ENCODE peak calls at places on chromosome 6, in four cellular contexts. S is K562, G is GM12878, P is HepG2. E is an unnamed sample.

GRCh38 chr6:139288496-139289040 is 3.2 kb downstream of the TXLNB start:
- DNase-seq in S (no peak), G (no peak), P (no peak), E (no peak)

GRCh38 chr6:45921703-45922270 is 93.9 kb downstream of the CLIC5 start:
- DNase-seq in S (no peak), G (no peak), P (no peak), E (no peak)

GRCh38 chr6:149208071-149208670 is 109.3 kb upstream of the TAB2 start:
- DNase-seq in G (no peak), S (no peak), P (no peak), E (no peak)

GRCh38 chr6:167906899-167907298 is 80.2 kb downstream of the AFDN start:
- DNase-seq in P (no peak), G (no peak), S (no peak), E (no peak)

GRCh38 chr6:56891754-56892153 is 63.2 kb upstream of the BEND6 start:
- DNase-seq in G (no peak), P (no peak), S (no peak), E (no peak)

GRCh38 chr6:107822154-107823046 is 1.7 kb downstream of the SCML4 start:
- DNase-seq in S (no peak), G (peak; percentile 21), P (no peak), E (no peak)

GRCh38 chr6:24859608-24860007 is 60.9 kb upstream of the ARMH2 start:
- DNase-seq in G (no peak), S (no peak), P (no peak), E (no peak)

GRCh38 chr6:44132476-44132875 is 5.1 kb downstream of the TMEM63B start:
- DNase-seq in S (no peak), P (no peak), G (no peak), E (no peak)

GRCh38 chr6:7697820-7698623 is 27.9 kb upstream of the BMP6 start:
- DNase-seq in P (peak; percentile 84), S (no peak), G (no peak), E (no peak)

GRCh38 chr6:13402711-13403110 is 74.4 kb upstream of the TBC1D7 start:
- DNase-seq in G (no peak), P (no peak), S (no peak), E (no peak)

GRCh38 chr6:108699290-108700041 is 138.7 kb downstream of the FOXO3 start:
- DNase-seq in S (no peak), G (no peak), P (no peak), E (peak; percentile 22)

GRCh38 chr6:18471232-18471964 is 84.2 kb downstream of the RNF144B start:
- DNase-seq in P (no peak), S (no peak), G (no peak), E (no peak)

GRCh38 chr6:13355969-13356368 is 27.6 kb upstream of the TBC1D7 start:
- DNase-seq in S (no peak), G (peak; percentile 92), P (no peak), E (no peak)

GRCh38 chr6:16539086-16539931 is 222.0 kb downstream of the ATXN1 start:
- DNase-seq in S (no peak), P (peak; percentile 96), G (no peak), E (no peak)

GRCh38 chr6:42306439-42307140 is 88.9 kb upstream of the MRPS10 start:
- DNase-seq in P (no peak), S (no peak), G (no peak), E (no peak)

GRCh38 chr6:165831812-165832470 is 168.9 kb upstream of the PDE10A start:
- DNase-seq in S (no peak), P (no peak), G (no peak), E (no peak)

GRCh38 chr6:47242483-47243386 is 67.0 kb downstream of the TNFRSF21 start:
- DNase-seq in S (peak; percentile 85), P (no peak), G (peak; percentile 72), E (no peak)

GRCh38 chr6:46368137-46368536 is 123.1 kb downstream of the RCAN2 start:
- DNase-seq in S (no peak), P (no peak), G (no peak), E (no peak)

GRCh38 chr6:32940656-32941411 is at the start of gene HLA-DMB:
- DNase-seq in S (no peak), G (peak; percentile 97), P (peak; percentile 49), E (peak; percentile 92)

GRCh38 chr6:52361347-52361944 is 505 bp upstream of the PAQR8 start:
- DNase-seq in P (no peak), G (no peak), S (peak; percentile 29), E (peak; percentile 15)

GRCh38 chr6:72553531-72554202 is 68.2 kb upstream of the KCNQ5 start:
- DNase-seq in G (no peak), P (no peak), S (peak; percentile 17), E (no peak)

GRCh38 chr6:23855497-23856116 is 270.4 kb upstream of the NRSN1 start:
- DNase-seq in S (no peak), P (no peak), G (no peak), E (no peak)

GRCh38 chr6:24734166-24734565 is 15.2 kb upstream of the C6orf62 start:
- DNase-seq in P (no peak), G (no peak), S (no peak), E (no peak)

GRCh38 chr6:170281331-170282292 is 9.3 kb downstream of the DLL1 start:
- DNase-seq in P (no peak), G (no peak), S (no peak), E (no peak)

GRCh38 chr6:186221-186965 is 105.9 kb upstream of the DUSP22 start:
- DNase-seq in S (no peak), G (no peak), P (peak; percentile 23), E (no peak)

GRCh38 chr6:135935951-135936601 is 84.6 kb downstream of the PDE7B start:
- DNase-seq in G (no peak), S (no peak), P (no peak), E (no peak)

GRCh38 chr6:4815584-4815983 is 39.4 kb downstream of the CDYL start:
- DNase-seq in S (no peak), G (no peak), P (no peak), E (no peak)

GRCh38 chr6:4812068-4812467 is 35.9 kb downstream of the CDYL start:
- DNase-seq in S (no peak), G (no peak), P (no peak), E (no peak)

GRCh38 chr6:4813055-4813454 is 36.9 kb downstream of the CDYL start:
- DNase-seq in S (no peak), G (no peak), P (no peak), E (no peak)

GRCh38 chr6:4816904-4817303 is 40.7 kb downstream of the CDYL start:
- DNase-seq in P (no peak), G (no peak), S (no peak), E (no peak)

DNA sequence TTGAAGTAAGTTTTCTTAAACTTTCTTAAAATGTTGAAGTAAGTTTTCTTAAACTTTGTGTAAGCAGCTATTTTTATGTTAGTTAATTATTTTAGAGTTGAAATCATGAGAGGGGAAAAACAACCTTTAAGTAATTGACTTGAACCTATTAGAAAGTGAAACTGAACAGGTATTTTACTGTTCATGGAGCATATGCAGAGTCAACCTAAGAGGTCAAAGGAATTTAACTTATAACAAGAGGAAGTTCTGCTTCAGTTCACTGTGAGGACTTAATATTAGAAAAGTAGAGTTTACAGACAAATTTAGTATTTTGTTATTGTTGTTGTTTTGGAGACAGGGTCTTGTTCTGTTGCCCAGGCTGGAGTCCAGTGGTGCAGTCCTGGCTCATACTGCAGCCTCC is 38.0 kb downstream of the CDYL start:
- DNase-seq in G (no peak), P (no peak), S (no peak), E (no peak)
- TF ChIP-seq TARDBP in G (no peak), P (no peak), S (no peak), E (no peak)

DNA sequence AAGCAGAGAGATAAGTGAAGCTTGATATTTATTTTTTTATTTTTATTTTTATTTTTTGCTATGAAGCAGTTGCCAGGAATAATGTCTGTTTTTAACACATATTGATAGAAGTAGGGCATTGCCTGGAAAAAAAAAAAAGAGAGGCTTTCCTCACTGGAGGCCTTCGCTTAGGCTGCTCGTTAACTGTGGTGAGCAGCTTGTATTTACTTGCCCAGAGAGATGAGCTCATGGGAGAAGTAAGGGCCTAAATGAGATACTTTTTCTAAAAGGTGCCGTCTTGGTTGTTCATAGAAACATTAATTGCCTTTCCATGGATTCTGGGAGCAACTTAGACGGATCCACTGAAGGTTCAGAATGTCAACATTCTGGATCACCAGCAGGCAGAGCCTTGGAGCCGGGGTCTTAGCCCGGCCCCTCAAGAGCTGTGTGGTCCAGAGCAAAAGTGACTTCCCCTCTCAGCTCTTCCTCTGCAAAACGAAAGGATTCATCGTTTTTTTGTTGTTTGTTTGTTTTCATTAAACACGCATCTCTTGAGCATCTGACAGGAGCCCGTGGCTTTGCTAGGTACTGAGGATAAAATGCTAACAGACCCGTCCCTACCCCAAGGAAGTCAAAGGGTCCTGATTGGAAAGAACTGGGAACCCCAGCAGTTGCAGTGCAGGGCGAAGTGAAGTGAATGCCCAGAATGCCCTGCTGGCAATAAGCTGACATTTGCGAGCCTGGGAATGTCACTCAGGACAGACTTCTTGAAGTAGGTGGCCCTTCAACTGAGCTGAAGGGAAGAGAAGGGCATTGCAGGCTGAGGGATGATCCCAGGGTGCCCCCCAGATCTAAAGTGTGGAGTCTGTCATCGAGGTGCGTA is 138.5 kb downstream of the ZDHHC14 start:
- DNase-seq in P (no peak), S (no peak), G (no peak), E (no peak)
- TF ChIP-seq TARDBP in P (no peak), S (no peak), G (no peak), E (no peak)

GRCh38 chr6:147384737-147385710 is 123.5 kb upstream of the SAMD5 start:
- DNase-seq in S (no peak), P (no peak), G (no peak), E (no peak)

GRCh38 chr6:147395158-147395557 is 113.3 kb upstream of the SAMD5 start:
- DNase-seq in G (no peak), S (no peak), P (no peak), E (no peak)

GRCh38 chr6:147389463-147389862 is 119.0 kb upstream of the SAMD5 start:
- DNase-seq in P (no peak), S (no peak), G (no peak), E (no peak)

GRCh38 chr6:147392917-147393625 is 115.4 kb upstream of the SAMD5 start:
- DNase-seq in G (no peak), P (no peak), S (no peak), E (no peak)

GRCh38 chr6:147390909-147391536 is 117.5 kb upstream of the SAMD5 start:
- DNase-seq in P (peak; percentile 27), S (no peak), G (no peak), E (peak; percentile 23)
- TF ChIP-seq TARDBP in P (no peak), S (no peak), G (no peak), E (no peak)

GRCh38 chr6:75096986-75097385 is 108.9 kb downstream of the COL12A1 start:
- DNase-seq in P (no peak), G (no peak), S (no peak), E (no peak)

GRCh38 chr6:75101896-75102680 is 103.8 kb downstream of the COL12A1 start:
- DNase-seq in S (no peak), P (no peak), G (no peak), E (no peak)

GRCh38 chr6:75103411-75103810 is 102.4 kb downstream of the COL12A1 start:
- DNase-seq in P (no peak), G (no peak), S (no peak), E (no peak)

GRCh38 chr6:75094614-75095321 is 111.1 kb downstream of the COL12A1 start:
- DNase-seq in S (no peak), G (no peak), P (no peak), E (no peak)

DNA sequence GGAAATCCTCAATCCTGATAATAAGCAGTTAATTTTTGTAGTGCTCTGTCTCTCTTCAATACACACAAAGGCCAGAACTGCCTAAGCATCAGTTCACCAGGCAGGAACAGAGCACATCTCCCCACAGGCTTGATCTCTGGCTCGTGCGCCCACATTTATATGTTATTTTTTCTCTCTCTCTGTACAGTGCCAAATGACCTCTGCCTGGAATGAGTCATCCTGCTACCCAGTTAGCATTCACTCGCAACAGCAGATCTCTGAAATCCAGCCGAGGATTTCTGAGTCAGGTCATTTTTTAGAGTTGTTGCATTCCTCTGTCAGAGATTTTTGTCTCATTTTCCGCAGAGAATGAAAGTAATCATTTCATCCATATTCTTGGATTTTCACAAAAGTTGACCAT is 107.1 kb downstream of the COL12A1 start:
- DNase-seq in G (no peak), S (no peak), P (peak; percentile 3), E (peak; percentile 22)
- TF ChIP-seq TARDBP in G (no peak), S (no peak), P (no peak), E (no peak)